ENCODE peak calls at places on chromosomes 4 and X, in ten cellular contexts. One of them, this sample, is unnamed. For H3K79me2 and H4K20me1, the result is how much of the 10 kb centered on the place peaks cover.

GRCh38 chr4:47814896-47815295 is 23.0 kb downstream of the CORIN start:
- DNase-seq in PC-3: no peak
- DNase-seq in DND-41: no peak
- DNase-seq in GM23338: no peak
- DNase-seq in MM.1S: no peak
- DNase-seq in H1: no peak
- DNase-seq in hepatocyte: no peak
- DNase-seq in H9: no peak
- DNase-seq in HepG2: no peak
- DNase-seq in endothelial cell of umbilical vein: no peak
- DNase-seq in this sample: no peak

GRCh38 chr4:38567448-38567847 is 96.6 kb upstream of the KLF3 start:
- DNase-seq in endothelial cell of umbilical vein: no peak
- DNase-seq in PC-3: peak
- DNase-seq in H1: no peak
- DNase-seq in H9: no peak
- DNase-seq in GM23338: no peak
- DNase-seq in MM.1S: no peak
- DNase-seq in hepatocyte: no peak
- DNase-seq in DND-41: no peak
- DNase-seq in HepG2: no peak
- DNase-seq in this sample: no peak

GRCh38 chr4:6193399-6193798 is 7.0 kb downstream of the JAKMIP1 start:
- DNase-seq in H9: no peak
- DNase-seq in MM.1S: no peak
- DNase-seq in PC-3: no peak
- DNase-seq in HepG2: no peak
- DNase-seq in H1: no peak
- DNase-seq in endothelial cell of umbilical vein: no peak
- DNase-seq in DND-41: no peak
- DNase-seq in hepatocyte: no peak
- DNase-seq in GM23338: no peak
- DNase-seq in this sample: no peak

GRCh38 chr4:121696140-121696640 is 590 bp downstream of the ANXA5 start:
- DNase-seq in HepG2: peak
- DNase-seq in H9: no peak
- DNase-seq in MM.1S: peak
- DNase-seq in H1: peak
- DNase-seq in endothelial cell of umbilical vein: peak
- DNase-seq in PC-3: peak
- DNase-seq in DND-41: no peak
- DNase-seq in hepatocyte: peak
- DNase-seq in GM23338: peak
- DNase-seq in this sample: peak

GRCh38 chr4:138175337-138175794 is 66.8 kb downstream of the SLC7A11 start:
- DNase-seq in GM23338: no peak
- DNase-seq in DND-41: no peak
- DNase-seq in MM.1S: no peak
- DNase-seq in PC-3: no peak
- DNase-seq in H1: no peak
- DNase-seq in H9: no peak
- DNase-seq in endothelial cell of umbilical vein: peak
- DNase-seq in hepatocyte: peak
- DNase-seq in HepG2: no peak
- DNase-seq in this sample: no peak

GRCh38 chrX:119614776-119615175 is 8.6 kb upstream of the NKRF start:
- DNase-seq in DND-41: no peak
- DNase-seq in MM.1S: no peak
- DNase-seq in PC-3: no peak
- DNase-seq in hepatocyte: no peak
- DNase-seq in H9: no peak
- DNase-seq in GM23338: no peak
- DNase-seq in H1: no peak
- DNase-seq in HepG2: no peak
- DNase-seq in endothelial cell of umbilical vein: no peak
- DNase-seq in this sample: no peak

GRCh38 chrX:149372861-149373260 is 132.2 kb downstream of the IDS start:
- DNase-seq in PC-3: peak
- DNase-seq in MM.1S: no peak
- DNase-seq in H9: no peak
- DNase-seq in DND-41: no peak
- DNase-seq in hepatocyte: no peak
- DNase-seq in GM23338: no peak
- DNase-seq in H1: no peak
- DNase-seq in endothelial cell of umbilical vein: no peak
- DNase-seq in HepG2: no peak
- DNase-seq in this sample: no peak

GRCh38 chr4:144646523-144647094 is 653 bp downstream of the HHIP start:
- DNase-seq in DND-41: peak
- DNase-seq in GM23338: peak
- DNase-seq in H1: peak
- DNase-seq in endothelial cell of umbilical vein: peak
- DNase-seq in PC-3: no peak
- DNase-seq in hepatocyte: peak
- DNase-seq in HepG2: no peak
- DNase-seq in MM.1S: no peak
- DNase-seq in H9: peak
- DNase-seq in this sample: peak

GRCh38 chrX:3262906-3263305 is 83.5 kb downstream of the MXRA5 start:
- DNase-seq in endothelial cell of umbilical vein: peak
- DNase-seq in MM.1S: no peak
- DNase-seq in PC-3: peak
- DNase-seq in GM23338: no peak
- DNase-seq in DND-41: no peak
- DNase-seq in HepG2: peak
- DNase-seq in H9: no peak
- DNase-seq in hepatocyte: peak
- DNase-seq in H1: no peak
- DNase-seq in this sample: no peak

GRCh38 chr4:70945452-70946055 is 43.4 kb downstream of the MOB1B start:
- DNase-seq in H1: no peak
- DNase-seq in HepG2: no peak
- DNase-seq in DND-41: no peak
- DNase-seq in H9: no peak
- DNase-seq in hepatocyte: no peak
- DNase-seq in endothelial cell of umbilical vein: no peak
- DNase-seq in GM23338: no peak
- DNase-seq in PC-3: no peak
- DNase-seq in MM.1S: no peak
- DNase-seq in this sample: no peak

GRCh38 chr4:173014113-173014558 is 154.5 kb upstream of the GALNT7 start:
- DNase-seq in endothelial cell of umbilical vein: peak
- DNase-seq in H1: peak
- DNase-seq in hepatocyte: peak
- DNase-seq in GM23338: peak
- DNase-seq in DND-41: peak
- DNase-seq in H9: peak
- DNase-seq in MM.1S: no peak
- DNase-seq in HepG2: no peak
- DNase-seq in PC-3: peak
- DNase-seq in this sample: peak

GRCh38 chr4:39118034-39118658 is 56.1 kb downstream of the KLHL5 start:
- DNase-seq in endothelial cell of umbilical vein: no peak
- DNase-seq in H9: no peak
- DNase-seq in MM.1S: peak
- DNase-seq in PC-3: no peak
- DNase-seq in HepG2: peak
- DNase-seq in hepatocyte: no peak
- DNase-seq in DND-41: peak
- DNase-seq in H1: no peak
- DNase-seq in GM23338: no peak
- DNase-seq in this sample: no peak

GRCh38 chr4:112813790-112814189 is 176.8 kb downstream of the LARP7 start:
- DNase-seq in hepatocyte: no peak
- DNase-seq in H1: no peak
- DNase-seq in PC-3: no peak
- DNase-seq in HepG2: no peak
- DNase-seq in endothelial cell of umbilical vein: no peak
- DNase-seq in GM23338: no peak
- DNase-seq in DND-41: no peak
- DNase-seq in MM.1S: no peak
- DNase-seq in H9: no peak
- DNase-seq in this sample: no peak

GRCh38 chrX:66021407-66021757 is 18.5 kb downstream of the VSIG4 start:
- DNase-seq in DND-41: no peak
- DNase-seq in PC-3: no peak
- DNase-seq in H1: no peak
- DNase-seq in MM.1S: no peak
- DNase-seq in hepatocyte: no peak
- DNase-seq in HepG2: no peak
- DNase-seq in H9: no peak
- DNase-seq in endothelial cell of umbilical vein: no peak
- DNase-seq in GM23338: no peak
- DNase-seq in this sample: no peak

GRCh38 chrX:31099536-31100090 is 27.8 kb upstream of the FTHL17 start:
- DNase-seq in hepatocyte: no peak
- DNase-seq in H1: no peak
- DNase-seq in H9: no peak
- DNase-seq in DND-41: no peak
- DNase-seq in HepG2: no peak
- DNase-seq in MM.1S: no peak
- DNase-seq in endothelial cell of umbilical vein: no peak
- DNase-seq in PC-3: no peak
- DNase-seq in GM23338: no peak
- DNase-seq in this sample: no peak

GRCh38 chr4:165184220-165184619 is 23.1 kb upstream of the KLHL2 start:
- DNase-seq in MM.1S: no peak
- DNase-seq in H1: no peak
- DNase-seq in endothelial cell of umbilical vein: peak
- DNase-seq in hepatocyte: no peak
- DNase-seq in H9: no peak
- DNase-seq in DND-41: no peak
- DNase-seq in PC-3: no peak
- DNase-seq in GM23338: no peak
- DNase-seq in HepG2: no peak
- DNase-seq in this sample: no peak
- H3K79me2 ChIP-seq in MM.1S: under half
- H3K79me2 ChIP-seq in H1: under half
- H3K79me2 ChIP-seq in endothelial cell of umbilical vein: under half
- H3K79me2 ChIP-seq in hepatocyte: under half
- H3K79me2 ChIP-seq in H9: under half
- H3K79me2 ChIP-seq in DND-41: under half
- H3K79me2 ChIP-seq in PC-3: under half
- H3K79me2 ChIP-seq in GM23338: under half
- H3K79me2 ChIP-seq in HepG2: under half
- H3K79me2 ChIP-seq in this sample: under half

GRCh38 chr4:25857851-25858400 is 4.9 kb downstream of the SEL1L3 start:
- DNase-seq in MM.1S: no peak
- DNase-seq in DND-41: no peak
- DNase-seq in GM23338: no peak
- DNase-seq in hepatocyte: no peak
- DNase-seq in H1: no peak
- DNase-seq in endothelial cell of umbilical vein: no peak
- DNase-seq in PC-3: no peak
- DNase-seq in H9: no peak
- DNase-seq in HepG2: no peak
- DNase-seq in this sample: no peak

GRCh38 chr4:25861422-25861926 is 1.3 kb downstream of the SEL1L3 start:
- DNase-seq in MM.1S: peak
- DNase-seq in endothelial cell of umbilical vein: peak
- DNase-seq in HepG2: no peak
- DNase-seq in H9: no peak
- DNase-seq in GM23338: no peak
- DNase-seq in DND-41: no peak
- DNase-seq in PC-3: peak
- DNase-seq in H1: no peak
- DNase-seq in hepatocyte: no peak
- DNase-seq in this sample: no peak

GRCh38 chr4:25860586-25861421 is 2.0 kb downstream of the SEL1L3 start:
- DNase-seq in MM.1S: no peak
- DNase-seq in endothelial cell of umbilical vein: peak
- DNase-seq in hepatocyte: peak
- DNase-seq in H1: no peak
- DNase-seq in GM23338: no peak
- DNase-seq in PC-3: no peak
- DNase-seq in HepG2: no peak
- DNase-seq in DND-41: no peak
- DNase-seq in H9: no peak
- DNase-seq in this sample: no peak

GRCh38 chr4:25857403-25857802 is 5.4 kb downstream of the SEL1L3 start:
- DNase-seq in H1: no peak
- DNase-seq in GM23338: peak
- DNase-seq in MM.1S: no peak
- DNase-seq in H9: no peak
- DNase-seq in DND-41: no peak
- DNase-seq in HepG2: no peak
- DNase-seq in endothelial cell of umbilical vein: no peak
- DNase-seq in PC-3: no peak
- DNase-seq in hepatocyte: no peak
- DNase-seq in this sample: no peak

GRCh38 chr4:25859429-25860148 is 3.2 kb downstream of the SEL1L3 start:
- DNase-seq in endothelial cell of umbilical vein: peak
- DNase-seq in H9: no peak
- DNase-seq in hepatocyte: no peak
- DNase-seq in DND-41: no peak
- DNase-seq in MM.1S: peak
- DNase-seq in PC-3: no peak
- DNase-seq in GM23338: no peak
- DNase-seq in H1: no peak
- DNase-seq in HepG2: no peak
- DNase-seq in this sample: no peak
- H4K20me1 ChIP-seq in endothelial cell of umbilical vein: under half
- H4K20me1 ChIP-seq in H9: under half
- H4K20me1 ChIP-seq in hepatocyte: under half
- H4K20me1 ChIP-seq in DND-41: under half
- H4K20me1 ChIP-seq in MM.1S: under half
- H4K20me1 ChIP-seq in PC-3: under half
- H4K20me1 ChIP-seq in GM23338: under half
- H4K20me1 ChIP-seq in H1: under half
- H4K20me1 ChIP-seq in HepG2: under half
- H4K20me1 ChIP-seq in this sample: under half

DNA sequence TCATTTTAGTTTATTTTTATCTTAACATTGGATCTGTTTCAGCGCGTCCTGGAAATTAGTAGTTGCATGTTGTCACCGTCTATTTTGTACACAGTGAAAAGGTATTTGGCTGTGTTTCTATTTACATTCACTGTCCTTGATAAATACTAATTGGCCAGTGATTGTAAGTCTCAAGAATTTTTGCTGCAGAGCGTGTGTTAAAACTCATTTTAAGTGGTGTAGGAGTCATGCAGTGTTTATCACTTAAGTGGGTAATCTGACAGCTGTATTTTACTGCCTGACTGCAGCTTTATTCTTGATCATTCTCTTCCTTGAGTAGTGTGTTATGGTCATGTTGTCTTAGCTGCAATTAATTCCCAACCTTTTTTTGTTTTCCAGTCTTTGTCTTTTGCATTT is 9.8 kb downstream of the GUCY1A1 start:
- DNase-seq in PC-3: no peak
- DNase-seq in H9: no peak
- DNase-seq in H1: no peak
- DNase-seq in HepG2: no peak
- DNase-seq in DND-41: no peak
- DNase-seq in GM23338: no peak
- DNase-seq in endothelial cell of umbilical vein: no peak
- DNase-seq in hepatocyte: no peak
- DNase-seq in MM.1S: no peak
- DNase-seq in this sample: peak
- H2AFZ ChIP-seq in PC-3: no peak
- H2AFZ ChIP-seq in H9: no peak
- H2AFZ ChIP-seq in H1: no peak
- H2AFZ ChIP-seq in HepG2: no peak
- H2AFZ ChIP-seq in DND-41: no peak
- H2AFZ ChIP-seq in GM23338: no peak
- H2AFZ ChIP-seq in endothelial cell of umbilical vein: no peak
- H2AFZ ChIP-seq in hepatocyte: no peak
- H2AFZ ChIP-seq in MM.1S: no peak
- H2AFZ ChIP-seq in this sample: no peak

GRCh38 chr4:76198411-76199237 is 15.0 kb downstream of the SCARB2 start:
- DNase-seq in endothelial cell of umbilical vein: peak
- DNase-seq in HepG2: no peak
- DNase-seq in H1: no peak
- DNase-seq in MM.1S: peak
- DNase-seq in hepatocyte: peak
- DNase-seq in PC-3: peak
- DNase-seq in DND-41: peak
- DNase-seq in GM23338: peak
- DNase-seq in H9: no peak
- DNase-seq in this sample: peak
- H3K79me2 ChIP-seq in endothelial cell of umbilical vein: under half
- H3K79me2 ChIP-seq in HepG2: under half
- H3K79me2 ChIP-seq in H1: under half
- H3K79me2 ChIP-seq in MM.1S: half or more
- H3K79me2 ChIP-seq in hepatocyte: half or more
- H3K79me2 ChIP-seq in PC-3: half or more
- H3K79me2 ChIP-seq in DND-41: under half
- H3K79me2 ChIP-seq in GM23338: under half
- H3K79me2 ChIP-seq in H9: under half
- H3K79me2 ChIP-seq in this sample: under half